ENCODE peak calls at places on chromosomes 2 and 18, in ten cellular contexts. B is heart right ventricle, X is IMR-90, P is uterus, I is DND-41, Q is MM.1S, N is endodermal cell, S is GM23338, H is pancreas, Y is right lobe of liver. V is an unnamed sample.

GRCh38 chr18:57051019-57051418 is 95.9 kb upstream of the BOD1L2 start:
- DNase-seq in B (no peak), X (no peak), P (no peak), I (no peak), Q (no peak), N (no peak), S (no peak), H (no peak), Y (no peak), V (no peak)

GRCh38 chr18:8279348-8279747 is 329.9 kb upstream of the RAB12 start:
- DNase-seq in B (no peak), X (no peak), P (peak; percentile 20), I (no peak), Q (no peak), N (no peak), S (no peak), H (no peak), Y (no peak), V (no peak)

GRCh38 chr18:55489034-55489741 is 98.8 kb downstream of the TCF4 start:
- DNase-seq in B (no peak), X (peak; percentile 16), P (no peak), I (peak; percentile 27), Q (no peak), N (no peak), S (no peak), H (no peak), Y (no peak), V (no peak)

GRCh38 chr2:182240862-182241371 is 185.9 kb downstream of the PDE1A start:
- DNase-seq in B (no peak), X (peak; percentile 27), P (peak; percentile 19), I (no peak), Q (peak; percentile 86), N (peak; percentile 73), S (peak; percentile 54), H (no peak), Y (no peak), V (peak; percentile 34)

GRCh38 chr18:12485479-12486105 is 77.9 kb downstream of the PRELID3A start:
- DNase-seq in B (no peak), X (no peak), P (no peak), I (no peak), Q (peak; percentile 28), N (no peak), S (no peak), H (no peak), Y (no peak), V (no peak)

GRCh38 chr2:240371461-240372000 is 63.9 kb upstream of the GPC1 start:
- DNase-seq in B (no peak), X (no peak), P (no peak), I (no peak), Q (no peak), N (no peak), S (no peak), H (no peak), Y (no peak), V (no peak)

GRCh38 chr2:88765154-88765948 is 73.9 kb downstream of the RPIA start:
- DNase-seq in B (no peak), X (peak; percentile 4), P (no peak), I (no peak), Q (peak; percentile 97), N (peak; percentile 85), S (peak; percentile 84), H (peak; percentile 73), Y (peak; percentile 40), V (no peak)

GRCh38 chr2:233353769-233354499 is at the start of gene DGKD:
- DNase-seq in B (peak; percentile 40), X (no peak), P (peak; percentile 65), I (peak; percentile 67), Q (peak; percentile 68), N (peak; percentile 86), S (peak; percentile 79), H (peak; percentile 90), Y (peak; percentile 75), V (no peak)

GRCh38 chr18:61992285-61992684 is 99.5 kb upstream of the RNF152 start:
- DNase-seq in B (no peak), X (peak; percentile 82), P (no peak), I (no peak), Q (no peak), N (no peak), S (no peak), H (no peak), Y (no peak), V (peak; percentile 66)

GRCh38 chr2:197904446-197904845 is 100.1 kb downstream of the PLCL1 start:
- DNase-seq in B (no peak), X (no peak), P (no peak), I (peak; percentile 41), Q (peak; percentile 68), N (no peak), S (no peak), H (no peak), Y (no peak), V (no peak)

GRCh38 chr2:179932786-179933185 is 71.4 kb upstream of the ZNF385B start:
- DNase-seq in B (peak; percentile 67), X (no peak), P (no peak), I (no peak), Q (no peak), N (no peak), S (no peak), H (no peak), Y (no peak), V (no peak)

GRCh38 chr2:161681043-161681442 is 56.8 kb downstream of the SLC4A10 start:
- DNase-seq in B (no peak), X (no peak), P (no peak), I (no peak), Q (no peak), N (no peak), S (no peak), H (no peak), Y (no peak), V (peak; percentile 1)

GRCh38 chr2:46552086-46552485 is 72.7 kb downstream of the TMEM247 start:
- DNase-seq in B (no peak), X (no peak), P (no peak), I (no peak), Q (no peak), N (no peak), S (no peak), H (no peak), Y (peak; percentile 35), V (no peak)

GRCh38 chr2:46554381-46554780 is 75.0 kb downstream of the TMEM247 start:
- DNase-seq in B (peak; percentile 78), X (no peak), P (no peak), I (no peak), Q (no peak), N (no peak), S (no peak), H (no peak), Y (no peak), V (no peak)

GRCh38 chr2:46550686-46551404 is 71.5 kb downstream of the TMEM247 start:
- DNase-seq in B (no peak), X (no peak), P (no peak), I (no peak), Q (no peak), N (peak; percentile 56), S (no peak), H (no peak), Y (no peak), V (no peak)

GRCh38 chr2:46555011-46555410 is 75.6 kb downstream of the TMEM247 start:
- DNase-seq in B (no peak), X (no peak), P (no peak), I (peak; percentile 32), Q (no peak), N (peak; percentile 80), S (peak; percentile 87), H (no peak), Y (no peak), V (no peak)

GRCh38 chr2:46552528-46552927 is 73.2 kb downstream of the TMEM247 start:
- DNase-seq in B (no peak), X (no peak), P (no peak), I (no peak), Q (no peak), N (no peak), S (no peak), H (no peak), Y (no peak), V (no peak)
- H3K27ac ChIP-seq in B (peak overlapping the region; percentile 74), X (no peak overlapping the region), P (no peak overlapping the region), I (no peak overlapping the region), Q (no peak overlapping the region), N (no peak overlapping the region), S (no peak overlapping the region), H (no peak overlapping the region), Y (no peak overlapping the region), V (no peak overlapping the region)

GRCh38 chr2:85769236-85769986 is 15.6 kb downstream of the ATOH8 start:
- DNase-seq in B (no peak), X (no peak), P (no peak), I (peak; percentile 26), Q (no peak), N (peak; percentile 78), S (peak; percentile 71), H (no peak), Y (no peak), V (no peak)
- TF ChIP-seq CTCF in B (no peak), X (peak; percentile 29), P (no peak), I (peak; percentile 48), Q (peak; percentile 31), N (peak; percentile 83), S (peak; percentile 54), H (no peak), Y (no peak), V (peak; percentile 63)

DNA sequence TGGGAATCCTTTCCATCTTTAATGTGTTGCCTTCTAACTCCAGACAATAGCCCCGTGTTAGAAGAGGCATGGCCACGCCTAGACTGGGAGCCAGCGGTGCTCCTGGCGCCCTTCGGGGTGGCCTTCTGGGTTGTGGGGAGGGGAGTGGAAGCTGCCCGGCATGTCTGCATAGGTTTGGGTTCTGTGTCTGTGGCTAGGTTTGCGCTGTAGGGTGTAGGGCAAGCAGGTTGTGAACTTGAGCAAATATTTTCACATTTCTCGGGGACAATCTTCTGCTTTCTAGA is 40.4 kb downstream of the CELF4 start:
- DNase-seq in B (no peak), X (no peak), P (no peak), I (no peak), Q (no peak), N (no peak), S (no peak), H (no peak), Y (no peak), V (no peak)
- H3K4me3 ChIP-seq in B (no peak overlapping the region), X (no peak overlapping the region), P (no peak overlapping the region), I (no peak overlapping the region), Q (no peak overlapping the region), N (no peak overlapping the region), S (peak overlapping the region; percentile 65), H (no peak overlapping the region), Y (no peak overlapping the region), V (no peak overlapping the region)

GRCh38 chr2:235165631-235166030 is 213.8 kb downstream of the SH3BP4 start:
- DNase-seq in B (no peak), X (no peak), P (no peak), I (no peak), Q (no peak), N (no peak), S (no peak), H (no peak), Y (no peak), V (no peak)

GRCh38 chr2:235171511-235172130 is 219.8 kb downstream of the SH3BP4 start:
- DNase-seq in B (no peak), X (peak; percentile 81), P (no peak), I (no peak), Q (no peak), N (no peak), S (no peak), H (no peak), Y (no peak), V (peak; percentile 80)

GRCh38 chr2:235168174-235168979 is 216.6 kb downstream of the SH3BP4 start:
- DNase-seq in B (no peak), X (no peak), P (no peak), I (no peak), Q (no peak), N (peak; percentile 57), S (no peak), H (no peak), Y (no peak), V (no peak)

GRCh38 chr2:235170016-235170415 is 218.2 kb downstream of the SH3BP4 start:
- DNase-seq in B (no peak), X (peak; percentile 43), P (no peak), I (no peak), Q (no peak), N (no peak), S (no peak), H (no peak), Y (no peak), V (peak; percentile 44)

GRCh38 chr2:235170536-235171510 is 219.0 kb downstream of the SH3BP4 start:
- DNase-seq in B (no peak), X (peak; percentile 60), P (no peak), I (no peak), Q (peak; percentile 49), N (peak; percentile 67), S (peak; percentile 68), H (no peak), Y (no peak), V (peak; percentile 77)
- H3K27ac ChIP-seq in B (no peak overlapping the region), X (peak overlapping the region; percentile 23), P (no peak overlapping the region), I (no peak overlapping the region), Q (no peak overlapping the region), N (no peak overlapping the region), S (no peak overlapping the region), H (no peak overlapping the region), Y (no peak overlapping the region), V (peak overlapping the region; percentile 53)